ENCODE peak calls at places on chromosomes 5 and 9, in four cellular contexts. A is AG04450, V is right cardiac atrium, L is H1. M is an unnamed sample.
A peak's percentile ranks its signal among the peaks of the same experiment; 100 is the strongest.

GRCh38 chr5:149036970-149037369 is 25.9 kb downstream of the SH3TC2 start:
- DNase-seq in A (no peak), L (no peak), V (no peak), M (no peak)

GRCh38 chr9:135387976-135388375 is 91.6 kb upstream of the PPP1R26 start:
- DNase-seq in A (no peak), L (no peak), V (no peak), M (no peak)

GRCh38 chr9:112719292-112719691 is 1.4 kb upstream of the INIP start:
- DNase-seq in V (no peak), A (no peak), L (no peak), M (no peak)

GRCh38 chr9:13804532-13804931 is 509.4 kb downstream of the NFIB start:
- DNase-seq in A (no peak), V (no peak), L (no peak), M (no peak)

GRCh38 chr5:40866844-40867243 is 25.7 kb downstream of the CARD6 start:
- DNase-seq in L (no peak), A (no peak), V (no peak), M (no peak)

GRCh38 chr9:120538339-120538738 is 41.6 kb downstream of the CDK5RAP2 start:
- DNase-seq in L (no peak), V (no peak), A (no peak), M (no peak)

GRCh38 chr5:109407913-109408312 is 1.9 kb downstream of the PJA2 start:
- DNase-seq in V (no peak), A (no peak), L (no peak), M (no peak)

GRCh38 chr5:58933891-58934628 is 351.2 kb downstream of the RAB3C start:
- DNase-seq in A (no peak), V (no peak), L (no peak), M (no peak)

GRCh38 chr9:116337015-116337414 is 183.4 kb downstream of the PAPPA start:
- DNase-seq in L (peak; percentile 13), A (peak; percentile 21), V (no peak), M (no peak)

GRCh38 chr5:102628449-102629175 is 126.5 kb upstream of the PAM start:
- DNase-seq in V (no peak), L (no peak), A (no peak), M (no peak)

GRCh38 chr5:157080291-157080690 is 21.4 kb upstream of the HAVCR1 start:
- DNase-seq in V (no peak), A (no peak), L (no peak), M (no peak)

GRCh38 chr5:180605554-180606214 is 14.4 kb upstream of the SCGB3A1 start:
- DNase-seq in V (peak; percentile 15), A (peak; percentile 23), L (peak; percentile 29), M (peak; percentile 57)

GRCh38 chr5:150034677-150035076 is 34.1 kb downstream of the HMGXB3 start:
- DNase-seq in V (no peak), L (no peak), A (peak; percentile 80), M (no peak)

GRCh38 chr5:157447246-157447645 is 12.8 kb upstream of the NIPAL4 start:
- DNase-seq in L (no peak), V (no peak), A (no peak), M (no peak)

GRCh38 chr9:119811030-119811429 is 441.8 kb upstream of the BRINP1 start:
- DNase-seq in L (no peak), V (peak; percentile 17), A (no peak), M (no peak)

GRCh38 chr5:138737494-138738265 is 15.5 kb upstream of the CTNNA1 start:
- DNase-seq in L (no peak), A (no peak), V (no peak), M (no peak)

GRCh38 chr9:2486988-2487387 is 134.6 kb upstream of the VLDLR start:
- DNase-seq in V (no peak), L (no peak), A (no peak), M (no peak)

GRCh38 chr9:111180801-111181200 is 142.5 kb upstream of the LPAR1 start:
- DNase-seq in A (no peak), L (no peak), V (no peak), M (no peak)

GRCh38 chr5:38060354-38060753 is 198.0 kb upstream of the EGFLAM start:
- DNase-seq in V (no peak), L (no peak), A (peak; percentile 36), M (no peak)

GRCh38 chr5:159772698-159773061 is 143.6 kb upstream of the ADRA1B start:
- DNase-seq in A (no peak), V (no peak), L (no peak), M (no peak)
- H3K27ac ChIP-seq in A (no peak overlapping the region), V (peak overlapping the region; percentile 75), L (no peak overlapping the region), M (no peak overlapping the region)

GRCh38 chr9:107994638-107995037 is 505.1 kb upstream of the KLF4 start:
- DNase-seq in L (no peak), V (no peak), A (no peak), M (no peak)
- H3K4me3 ChIP-seq in L (no peak overlapping the region), V (no peak overlapping the region), A (no peak overlapping the region), M (no peak overlapping the region)

DNA sequence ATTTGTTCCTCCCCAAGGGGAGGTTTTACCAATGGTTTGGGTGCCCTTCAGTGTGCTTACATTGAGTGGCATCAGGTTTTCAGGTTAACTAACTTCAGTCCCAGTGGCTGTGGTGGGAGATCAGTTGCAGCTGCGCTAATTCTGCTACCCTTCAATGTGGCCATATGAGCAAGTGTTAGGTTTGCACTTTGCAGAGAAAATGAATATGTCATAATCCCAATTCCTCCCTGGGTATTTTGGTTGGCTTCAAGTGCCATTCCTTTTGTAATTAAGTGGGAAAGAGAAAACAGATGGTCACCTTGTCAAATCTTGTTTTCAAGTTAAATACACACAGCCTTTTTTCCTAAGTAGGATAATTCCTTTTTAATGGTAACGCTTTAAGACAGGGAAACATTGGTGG is 236.2 kb downstream of the TLE4 start:
- DNase-seq in L (no peak), A (no peak), V (no peak), M (no peak)
- H3K27ac ChIP-seq in L (no peak overlapping the region), A (no peak overlapping the region), V (no peak overlapping the region), M (no peak overlapping the region)

DNA sequence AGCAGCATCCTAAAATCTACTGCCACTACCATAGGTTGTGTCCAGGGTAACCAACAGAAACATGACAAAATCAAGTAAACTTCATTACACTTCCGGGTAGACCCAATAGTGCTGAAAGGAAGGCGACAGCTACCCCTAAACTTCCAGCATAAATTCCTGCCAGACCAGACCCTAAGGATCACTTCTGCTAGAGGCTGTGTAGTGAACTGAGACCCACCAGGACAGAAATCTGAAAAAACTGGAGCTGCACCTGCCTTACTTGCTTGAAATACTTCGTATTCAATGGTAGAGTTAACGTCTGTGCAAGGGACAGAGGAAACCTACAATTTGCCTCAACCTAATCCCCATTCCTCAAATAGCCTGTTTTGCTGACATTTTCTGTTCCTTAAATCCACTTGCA is 1.0 kb upstream of the SECISBP2 start:
- DNase-seq in L (no peak), A (no peak), V (no peak), M (no peak)
- H3K4me3 ChIP-seq in L (no peak overlapping the region), A (no peak overlapping the region), V (no peak overlapping the region), M (no peak overlapping the region)

GRCh38 chr9:74742792-74743389 is 144.8 kb downstream of the TRPM6 start:
- DNase-seq in V (no peak), A (peak; percentile 15), L (no peak), M (peak; percentile 18)
- H3K27ac ChIP-seq in V (no peak overlapping the region), A (no peak overlapping the region), L (no peak overlapping the region), M (no peak overlapping the region)

GRCh38 chr5:176740702-176741565 is 69.4 kb upstream of the UNC5A start:
- DNase-seq in L (no peak), V (no peak), A (no peak), M (no peak)

GRCh38 chr5:176743136-176743827 is 67.1 kb upstream of the UNC5A start:
- DNase-seq in A (no peak), V (no peak), L (no peak), M (no peak)

GRCh38 chr5:176741566-176742211 is 68.7 kb upstream of the UNC5A start:
- DNase-seq in L (no peak), V (no peak), A (no peak), M (no peak)

GRCh38 chr5:176743828-176744583 is 66.4 kb upstream of the UNC5A start:
- DNase-seq in L (no peak), V (no peak), A (no peak), M (no peak)

DNA sequence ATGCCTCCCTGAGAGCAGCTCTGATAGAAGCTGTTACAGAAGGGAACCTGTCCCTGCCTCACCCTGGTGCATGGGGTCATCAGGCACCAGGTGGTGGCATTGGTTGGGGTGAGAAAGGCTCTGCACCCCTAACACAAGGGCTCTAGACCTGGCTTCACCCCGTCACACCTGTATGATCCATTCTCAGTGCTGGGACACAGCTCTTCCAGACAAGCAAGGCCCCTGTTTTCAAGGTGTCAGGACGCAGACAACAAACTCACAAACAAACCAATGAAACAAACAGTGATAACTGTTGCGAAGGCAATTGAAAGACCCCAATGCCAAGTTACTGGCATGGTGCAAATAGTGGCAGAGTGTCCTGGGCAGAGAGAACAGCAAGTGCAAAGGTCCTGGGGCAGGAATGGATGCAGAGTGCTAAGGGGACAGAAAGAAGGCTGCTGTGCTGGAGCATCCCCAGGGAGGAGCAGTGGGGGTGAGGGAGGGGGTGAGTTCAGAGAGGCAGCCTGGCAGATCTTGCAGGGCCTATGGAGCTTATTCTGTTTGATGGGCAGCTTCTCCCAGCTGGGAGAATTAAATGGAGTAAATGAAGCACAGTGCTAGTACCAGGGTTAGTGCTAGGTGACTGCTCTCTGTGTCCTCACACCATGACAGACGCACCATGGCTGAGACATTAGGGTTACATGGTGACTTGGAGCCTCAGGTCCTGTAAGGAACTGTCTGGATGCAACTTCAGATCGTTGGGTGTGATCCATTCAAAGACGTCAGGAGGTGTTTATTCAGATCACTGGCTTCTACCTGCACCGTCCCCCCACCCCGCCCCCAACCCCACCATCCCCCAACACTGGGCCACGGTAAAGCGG is 67.9 kb upstream of the UNC5A start:
- DNase-seq in L (no peak), V (no peak), A (no peak), M (no peak)
- H3K4me3 ChIP-seq in L (no peak overlapping the region), V (no peak overlapping the region), A (no peak overlapping the region), M (no peak overlapping the region)

DNA sequence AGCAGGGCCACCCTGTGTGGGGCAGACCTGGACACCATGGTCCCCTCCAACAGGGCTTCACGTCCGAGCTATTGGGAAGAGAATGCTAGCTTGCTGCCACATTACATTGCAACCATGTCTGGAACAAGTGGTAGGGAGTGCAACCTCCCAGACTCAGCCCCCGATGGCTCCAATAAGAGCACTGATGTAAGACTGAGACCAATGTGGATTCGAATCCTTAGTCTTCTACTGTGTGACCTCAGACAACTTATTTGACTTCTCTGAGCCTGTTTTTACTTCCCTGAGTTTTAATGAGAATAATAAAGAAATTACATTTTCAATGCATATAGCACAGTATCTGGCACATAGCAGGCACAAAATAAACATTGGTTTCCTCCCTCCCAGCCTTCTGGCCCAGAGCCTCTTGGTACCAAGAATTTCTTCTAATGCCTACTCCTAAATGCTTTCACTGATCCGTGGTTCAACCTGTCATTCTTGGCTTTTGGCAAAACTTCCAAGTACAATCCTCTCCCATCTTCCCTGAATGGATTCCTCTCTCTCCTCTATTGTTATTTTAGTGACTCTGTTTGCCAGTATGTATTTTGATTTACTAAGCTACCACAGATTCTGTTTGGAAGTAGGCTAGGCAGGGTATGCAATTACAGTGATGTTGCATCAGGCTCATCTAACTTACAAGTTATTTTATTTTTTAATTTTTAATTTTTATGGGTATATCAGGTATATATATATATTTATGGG is 34.6 kb upstream of the COL15A1 start:
- DNase-seq in L (no peak), V (no peak), A (peak; percentile 57), M (no peak)
- H3K27ac ChIP-seq in L (no peak overlapping the region), V (peak overlapping the region; percentile 75), A (peak overlapping the region; percentile 93), M (no peak overlapping the region)

DNA sequence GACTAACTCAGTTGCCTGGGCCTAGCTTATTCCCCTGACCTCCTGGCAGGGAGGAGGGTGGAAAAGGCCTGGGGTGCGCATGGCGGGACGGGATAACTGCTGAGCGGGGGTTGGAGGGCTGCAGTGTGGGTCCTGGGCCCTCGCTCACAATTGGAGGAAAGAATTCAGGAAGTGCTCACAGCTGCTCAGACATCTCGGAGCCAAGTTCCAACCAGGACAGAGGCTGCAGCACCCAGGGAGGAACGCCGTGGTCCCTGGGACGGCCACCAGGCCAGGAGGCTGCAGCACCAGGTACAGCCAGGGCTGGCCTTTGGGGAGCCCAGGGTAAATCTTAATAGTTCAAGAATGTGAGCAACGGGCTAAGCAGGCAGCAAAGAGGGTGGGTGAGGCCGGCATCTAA is at the start of gene SPAAR:
- DNase-seq in L (no peak), V (peak; percentile 39), A (no peak), M (no peak)
- H3K4me3 ChIP-seq in L (no peak within 1 kb of the TSS), V (peak within 1 kb of the TSS; percentile 36), A (no peak within 1 kb of the TSS), M (no peak within 1 kb of the TSS)

M was measured in iPS DF 6.9.